ENCODE peak calls at places on chromosome 19, in six cellular contexts. A, Q, D, S, P and F are unnamed samples.

GRCh38 chr19:7605490-7606222 is 10.0 kb downstream of the CAMSAP3 start:
- DNase-seq in A (peak), Q (peak), D (no peak), S (no peak), P (no peak), F (peak)

GRCh38 chr19:47124937-47125668 is 5.5 kb upstream of the SAE1 start:
- DNase-seq in A (peak), Q (peak), D (peak), S (no peak), P (no peak), F (peak)

GRCh38 chr19:30666301-30666803 is 294.2 kb downstream of the ZNF536 start:
- DNase-seq in A (peak), Q (peak), D (peak), S (peak), P (no peak), F (peak)

GRCh38 chr19:20051841-20052768 is 12.8 kb upstream of the ZNF682 start:
- DNase-seq in A (peak), Q (peak), D (peak), S (peak), P (peak), F (peak)

GRCh38 chr19:34732548-34733255 is 1.3 kb upstream of the ZNF181 start:
- DNase-seq in A (no peak), Q (no peak), D (peak), S (no peak), P (no peak), F (no peak)

GRCh38 chr19:33235996-33236350 is 10.3 kb upstream of the SLC7A10 start:
- DNase-seq in A (no peak), Q (no peak), D (no peak), S (no peak), P (no peak), F (no peak)

GRCh38 chr19:55265173-55265572 is 6.4 kb upstream of the PPP6R1 start:
- DNase-seq in A (no peak), Q (no peak), D (no peak), S (no peak), P (no peak), F (no peak)

GRCh38 chr19:48868196-48868886 is at the start of gene PLEKHA4:
- DNase-seq in A (peak), Q (peak), D (no peak), S (no peak), P (peak), F (peak)

GRCh38 chr19:51691122-51692064 is 1.7 kb upstream of the SPACA6 start:
- DNase-seq in A (no peak), Q (peak), D (no peak), S (no peak), P (no peak), F (no peak)

GRCh38 chr19:11382898-11383705 is 1.0 kb downstream of the EPOR start:
- DNase-seq in A (peak), Q (peak), D (peak), S (peak), P (peak), F (peak)

GRCh38 chr19:38318595-38319142 is 976 bp upstream of the KCNK6 start:
- DNase-seq in A (no peak), Q (no peak), D (no peak), S (no peak), P (no peak), F (no peak)

GRCh38 chr19:5117421-5117820 is 148.5 kb downstream of the KDM4B start:
- DNase-seq in A (no peak), Q (no peak), D (no peak), S (no peak), P (no peak), F (no peak)

GRCh38 chr19:1923319-1923718 is 17.7 kb upstream of the CSNK1G2 start:
- DNase-seq in A (no peak), Q (no peak), D (peak), S (peak), P (no peak), F (peak)

GRCh38 chr19:55675661-55676354 is 782 bp downstream of the EPN1 start:
- DNase-seq in A (no peak), Q (no peak), D (no peak), S (no peak), P (no peak), F (peak)

GRCh38 chr19:19530423-19530804 is 1.7 kb downstream of the YJEFN3 start:
- DNase-seq in A (no peak), Q (no peak), D (no peak), S (no peak), P (no peak), F (no peak)

GRCh38 chr19:51462276-51462675 is 4.0 kb upstream of the SIGLEC8 start:
- DNase-seq in A (no peak), Q (no peak), D (no peak), S (peak), P (no peak), F (no peak)

GRCh38 chr19:18093439-18094161 is 4.0 kb upstream of the MAST3 start:
- DNase-seq in A (no peak), Q (peak), D (no peak), S (no peak), P (no peak), F (peak)

GRCh38 chr19:7868326-7868670 is 5.9 kb downstream of the PRR36 start:
- DNase-seq in A (no peak), Q (no peak), D (no peak), S (no peak), P (no peak), F (no peak)

GRCh38 chr19:58569943-58570670 is 3.0 kb downstream of the MZF1 start:
- DNase-seq in A (no peak), Q (no peak), D (no peak), S (peak), P (peak), F (no peak)

GRCh38 chr19:1608414-1609391 is 3.4 kb upstream of the UQCR11 start:
- DNase-seq in A (no peak), Q (peak), D (peak), S (no peak), P (no peak), F (peak)

GRCh38 chr19:35207391-35207871 is 21.1 kb downstream of the FAM187B start:
- DNase-seq in A (no peak), Q (no peak), D (no peak), S (peak), P (no peak), F (no peak)

GRCh38 chr19:42253245-42254082 is 1.5 kb downstream of the ERF start:
- DNase-seq in A (peak), Q (peak), D (peak), S (peak), P (peak), F (peak)

GRCh38 chr19:47723573-47723923 is 10.3 kb downstream of the EHD2 start:
- DNase-seq in A (peak), Q (peak), D (no peak), S (no peak), P (no peak), F (peak)

GRCh38 chr19:19527371-19527656 is 1.4 kb upstream of the YJEFN3 start:
- DNase-seq in A (no peak), Q (no peak), D (no peak), S (no peak), P (no peak), F (no peak)

GRCh38 chr19:53908933-53909415 is at the start of gene CACNG7:
- DNase-seq in A (no peak), Q (no peak), D (no peak), S (no peak), P (no peak), F (no peak)

GRCh38 chr19:29810504-29810871 is 1.3 kb upstream of the CCNE1 start:
- DNase-seq in A (no peak), Q (no peak), D (peak), S (no peak), P (no peak), F (peak)

GRCh38 chr19:47479701-47480503 is 4.1 kb downstream of the KPTN start:
- DNase-seq in A (no peak), Q (no peak), D (no peak), S (no peak), P (no peak), F (no peak)

GRCh38 chr19:38993271-38993670 is 17.7 kb upstream of the FBXO17 start:
- DNase-seq in A (no peak), Q (no peak), D (no peak), S (no peak), P (no peak), F (no peak)

GRCh38 chr19:13165091-13165997 is 15.1 kb downstream of the IER2 start:
- DNase-seq in A (no peak), Q (no peak), D (no peak), S (no peak), P (no peak), F (no peak)

GRCh38 chr19:1935484-1936208 is 5.3 kb upstream of the CSNK1G2 start:
- DNase-seq in A (no peak), Q (no peak), D (no peak), S (no peak), P (no peak), F (peak)

GRCh38 chr19:2055871-2056809 is 5.1 kb upstream of the MKNK2 start:
- DNase-seq in A (no peak), Q (no peak), D (peak), S (no peak), P (peak), F (no peak)

GRCh38 chr19:44648536-44649370 is 5.0 kb downstream of the PVR start:
- DNase-seq in A (no peak), Q (no peak), D (no peak), S (no peak), P (no peak), F (no peak)

GRCh38 chr19:46408611-46409039 is 4.7 kb downstream of the CCDC8 start:
- DNase-seq in A (no peak), Q (no peak), D (no peak), S (no peak), P (no peak), F (no peak)

GRCh38 chr19:8487137-8487851 is 15.1 kb downstream of the PRAM1 start:
- DNase-seq in A (no peak), Q (no peak), D (no peak), S (peak), P (peak), F (no peak)

GRCh38 chr19:48332662-48333466 is 7.5 kb downstream of the EMP3 start:
- DNase-seq in A (peak), Q (peak), D (peak), S (peak), P (peak), F (peak)

GRCh38 chr19:1511318-1511988 is 1.4 kb downstream of the ADAMTSL5 start:
- DNase-seq in A (no peak), Q (no peak), D (no peak), S (no peak), P (no peak), F (no peak)

GRCh38 chr19:56139847-56140582 is 1.1 kb upstream of the ZNF444 start:
- DNase-seq in A (no peak), Q (no peak), D (no peak), S (no peak), P (no peak), F (no peak)

GRCh38 chr19:55586976-55587668 is 6.5 kb upstream of the ZNF579 start:
- DNase-seq in A (peak), Q (peak), D (peak), S (peak), P (peak), F (peak)

GRCh38 chr19:18420931-18421330 is 1.7 kb downstream of the SSBP4 start:
- DNase-seq in A (no peak), Q (no peak), D (no peak), S (no peak), P (no peak), F (no peak)